ENCODE peak calls at places on chromosomes 11 and 22, in seven cellular contexts. N, Z, U, T, I, X and V are unnamed samples.

GRCh38 chr22:39839917-39840510 is 53.5 kb downstream of the ENTHD1 start:
- DNase-seq in N (peak; percentile 31), U (no peak), X (no peak), I (no peak), T (no peak), Z (no peak), V (no peak)

GRCh38 chr11:74321487-74322188 is 10.2 kb upstream of the P4HA3 start:
- DNase-seq in Z (no peak), N (no peak), U (no peak), X (no peak), I (peak; percentile 68), T (peak; percentile 42), V (no peak)

GRCh38 chr11:123235117-123235686 is 40.2 kb upstream of the CLMP start:
- DNase-seq in Z (no peak), U (no peak), N (peak; percentile 26), T (peak; percentile 34), X (no peak), I (no peak), V (no peak)

GRCh38 chr11:76782526-76783293 is 446 bp upstream of the TSKU start:
- DNase-seq in N (peak; percentile 64), T (peak; percentile 95), Z (peak; percentile 88), U (peak; percentile 95), X (peak; percentile 85), I (peak; percentile 97), V (peak; percentile 94)

GRCh38 chr11:133443361-133443760 is 88.9 kb downstream of the OPCML start:
- DNase-seq in N (no peak), U (no peak), I (no peak), Z (no peak), X (no peak), T (no peak), V (no peak)

GRCh38 chr11:69489031-69489745 is 7.7 kb downstream of the LINC01488 start:
- DNase-seq in N (no peak), T (no peak), I (no peak), U (no peak), Z (no peak), X (no peak), V (no peak)

GRCh38 chr11:85746640-85747039 is 60.6 kb upstream of the CCDC89 start:
- DNase-seq in X (no peak), U (no peak), Z (no peak), I (no peak), N (no peak), T (no peak), V (no peak)

GRCh38 chr22:24758164-24758799 is 16.2 kb downstream of the PIWIL3 start:
- DNase-seq in Z (peak; percentile 51), X (no peak), U (no peak), T (peak; percentile 58), I (peak; percentile 71), N (peak; percentile 48), V (peak; percentile 41)

GRCh38 chr11:47863189-47863892 is 15.2 kb upstream of the NUP160 start:
- DNase-seq in Z (no peak), X (no peak), T (no peak), U (peak; percentile 18), N (no peak), I (peak; percentile 85), V (peak; percentile 62)

GRCh38 chr11:35058318-35058717 is 80.7 kb upstream of the CD44 start:
- DNase-seq in N (no peak), X (no peak), I (no peak), Z (no peak), U (no peak), T (no peak), V (peak; percentile 62)

GRCh38 chr11:82974135-82974534 is 72.6 kb downstream of the DDIAS start:
- DNase-seq in Z (no peak), I (no peak), T (no peak), X (no peak), U (no peak), N (no peak), V (no peak)